ENCODE peak calls at places on chromosomes 2 and 18, in seven cellular contexts. One of them, this sample, is unnamed. For H3K4me1, the result is how much of the 10 kb centered on the place peaks cover.

GRCh38 chr2:17930773-17931172 is 52.3 kb downstream of the KCNS3 start:
- DNase-seq in IMR-90: no peak
- DNase-seq in mesenchymal stem cell: no peak
- DNase-seq in neuronal stem cell: no peak
- DNase-seq in mesendoderm: no peak
- DNase-seq in H1: no peak
- DNase-seq in H9: no peak
- DNase-seq in this sample: no peak

GRCh38 chr2:136116813-136117390 is 1.0 kb downstream of the CXCR4 start:
- DNase-seq in IMR-90: no peak
- DNase-seq in mesenchymal stem cell: no peak
- DNase-seq in neuronal stem cell: peak
- DNase-seq in mesendoderm: no peak
- DNase-seq in H1: no peak
- DNase-seq in H9: peak
- DNase-seq in this sample: peak

GRCh38 chr2:36626071-36626470 is 28.1 kb upstream of the FEZ2 start:
- DNase-seq in IMR-90: no peak
- DNase-seq in mesenchymal stem cell: no peak
- DNase-seq in neuronal stem cell: no peak
- DNase-seq in mesendoderm: no peak
- DNase-seq in H1: no peak
- DNase-seq in H9: no peak
- DNase-seq in this sample: no peak

GRCh38 chr2:28352726-28353125 is 39.9 kb upstream of the FOSL2 start:
- DNase-seq in IMR-90: no peak
- DNase-seq in mesenchymal stem cell: peak
- DNase-seq in neuronal stem cell: no peak
- DNase-seq in mesendoderm: no peak
- DNase-seq in H1: no peak
- DNase-seq in H9: no peak
- DNase-seq in this sample: no peak

GRCh38 chr2:84214455-84214854 is 244.6 kb downstream of the SUCLG1 start:
- DNase-seq in IMR-90: no peak
- DNase-seq in mesenchymal stem cell: no peak
- DNase-seq in neuronal stem cell: no peak
- DNase-seq in mesendoderm: no peak
- DNase-seq in H1: no peak
- DNase-seq in H9: peak
- DNase-seq in this sample: no peak

GRCh38 chr2:81194176-81194575 is 889.6 kb upstream of the LRRTM1 start:
- DNase-seq in IMR-90: no peak
- DNase-seq in mesenchymal stem cell: no peak
- DNase-seq in neuronal stem cell: no peak
- DNase-seq in mesendoderm: no peak
- DNase-seq in H1: no peak
- DNase-seq in H9: no peak
- DNase-seq in this sample: no peak

GRCh38 chr2:220104871-220105351 is 477.5 kb downstream of the SLC4A3 start:
- DNase-seq in IMR-90: peak
- DNase-seq in mesenchymal stem cell: peak
- DNase-seq in neuronal stem cell: no peak
- DNase-seq in mesendoderm: peak
- DNase-seq in H1: no peak
- DNase-seq in H9: no peak
- DNase-seq in this sample: no peak

GRCh38 chr2:1717129-1717528 is 27.2 kb downstream of the PXDN start:
- DNase-seq in IMR-90: no peak
- DNase-seq in mesenchymal stem cell: no peak
- DNase-seq in neuronal stem cell: no peak
- DNase-seq in mesendoderm: peak
- DNase-seq in H1: no peak
- DNase-seq in H9: no peak
- DNase-seq in this sample: no peak

GRCh38 chr18:56380682-56381081 is 257.7 kb downstream of the TXNL1 start:
- DNase-seq in IMR-90: no peak
- DNase-seq in mesenchymal stem cell: no peak
- DNase-seq in neuronal stem cell: no peak
- DNase-seq in mesendoderm: no peak
- DNase-seq in H1: no peak
- DNase-seq in H9: no peak
- DNase-seq in this sample: no peak

GRCh38 chr2:151292124-151292523 is 2.7 kb upstream of the NMI start:
- DNase-seq in IMR-90: no peak
- DNase-seq in mesenchymal stem cell: no peak
- DNase-seq in neuronal stem cell: no peak
- DNase-seq in mesendoderm: no peak
- DNase-seq in H1: no peak
- DNase-seq in H9: no peak
- DNase-seq in this sample: no peak

GRCh38 chr18:22691988-22692710 is 241.0 kb upstream of the RBBP8 start:
- DNase-seq in IMR-90: peak
- DNase-seq in mesenchymal stem cell: peak
- DNase-seq in neuronal stem cell: no peak
- DNase-seq in mesendoderm: no peak
- DNase-seq in H1: no peak
- DNase-seq in H9: no peak
- DNase-seq in this sample: no peak

GRCh38 chr2:120745420-120746178 is 9.9 kb downstream of the GLI2 start:
- DNase-seq in IMR-90: no peak
- DNase-seq in mesenchymal stem cell: no peak
- DNase-seq in neuronal stem cell: no peak
- DNase-seq in mesendoderm: no peak
- DNase-seq in H1: no peak
- DNase-seq in H9: no peak
- DNase-seq in this sample: no peak

GRCh38 chr18:70433001-70433400 is 144.2 kb downstream of the SOCS6 start:
- DNase-seq in IMR-90: no peak
- DNase-seq in mesenchymal stem cell: no peak
- DNase-seq in neuronal stem cell: no peak
- DNase-seq in mesendoderm: no peak
- DNase-seq in H1: no peak
- DNase-seq in H9: no peak
- DNase-seq in this sample: no peak

GRCh38 chr2:140603401-140603800 is 1527.4 kb downstream of the LRP1B start:
- DNase-seq in IMR-90: no peak
- DNase-seq in mesenchymal stem cell: no peak
- DNase-seq in neuronal stem cell: no peak
- DNase-seq in mesendoderm: no peak
- DNase-seq in H1: no peak
- DNase-seq in H9: no peak
- DNase-seq in this sample: no peak

GRCh38 chr2:169815849-169816248 is 8.9 kb downstream of the METTL5 start:
- DNase-seq in IMR-90: peak
- DNase-seq in mesenchymal stem cell: peak
- DNase-seq in neuronal stem cell: no peak
- DNase-seq in mesendoderm: no peak
- DNase-seq in H1: no peak
- DNase-seq in H9: no peak
- DNase-seq in this sample: no peak

GRCh38 chr18:79988925-79989361 is 580 bp upstream of the TXNL4A start:
- DNase-seq in IMR-90: peak
- DNase-seq in mesenchymal stem cell: peak
- DNase-seq in neuronal stem cell: no peak
- DNase-seq in mesendoderm: peak
- DNase-seq in H1: no peak
- DNase-seq in H9: peak
- DNase-seq in this sample: peak

GRCh38 chr2:219169950-219170654 is at the start of gene SLC23A3:
- DNase-seq in IMR-90: no peak
- DNase-seq in mesenchymal stem cell: no peak
- DNase-seq in neuronal stem cell: no peak
- DNase-seq in mesendoderm: no peak
- DNase-seq in H1: no peak
- DNase-seq in H9: no peak
- DNase-seq in this sample: no peak

GRCh38 chr2:232950776-232951175 is 62.3 kb downstream of the NGEF start:
- DNase-seq in IMR-90: no peak
- DNase-seq in mesenchymal stem cell: no peak
- DNase-seq in neuronal stem cell: no peak
- DNase-seq in mesendoderm: no peak
- DNase-seq in H1: no peak
- DNase-seq in H9: no peak
- DNase-seq in this sample: no peak

GRCh38 chr2:196544906-196545433 is 94.5 kb upstream of the CCDC150 start:
- DNase-seq in IMR-90: no peak
- DNase-seq in mesenchymal stem cell: no peak
- DNase-seq in neuronal stem cell: no peak
- DNase-seq in mesendoderm: peak
- DNase-seq in H1: no peak
- DNase-seq in H9: no peak
- DNase-seq in this sample: no peak

GRCh38 chr2:148565272-148565894 is 79.2 kb upstream of the EPC2 start:
- DNase-seq in IMR-90: no peak
- DNase-seq in mesenchymal stem cell: peak
- DNase-seq in neuronal stem cell: no peak
- DNase-seq in mesendoderm: peak
- DNase-seq in H1: no peak
- DNase-seq in H9: no peak
- DNase-seq in this sample: peak

GRCh38 chr2:63218800-63219511 is 168.3 kb downstream of the OTX1 start:
- DNase-seq in IMR-90: no peak
- DNase-seq in mesenchymal stem cell: no peak
- DNase-seq in neuronal stem cell: no peak
- DNase-seq in mesendoderm: no peak
- DNase-seq in H1: no peak
- DNase-seq in H9: no peak
- DNase-seq in this sample: no peak

DNA sequence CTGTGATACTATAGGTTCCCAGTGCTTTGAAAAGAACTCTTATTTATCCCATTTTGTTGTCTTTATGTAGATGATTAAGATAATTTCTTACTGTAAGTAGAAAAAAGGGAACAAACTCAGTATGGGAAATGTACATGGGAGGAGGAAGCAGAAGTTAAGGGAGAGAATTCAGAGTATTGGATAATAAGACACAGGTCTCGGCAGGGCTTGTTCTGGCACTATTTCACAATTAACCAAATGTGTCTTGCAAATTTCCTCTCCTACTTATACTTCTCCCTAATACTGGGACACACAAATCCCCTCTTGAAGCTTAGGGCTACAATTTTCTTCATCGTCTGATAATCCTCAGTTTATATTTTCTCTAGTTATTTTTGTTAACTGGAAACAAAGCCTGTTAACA is 744.0 kb downstream of the ADCYAP1 start:
- DNase-seq in IMR-90: no peak
- DNase-seq in mesenchymal stem cell: no peak
- DNase-seq in neuronal stem cell: no peak
- DNase-seq in mesendoderm: no peak
- DNase-seq in H1: no peak
- DNase-seq in H9: no peak
- DNase-seq in this sample: no peak
- H2BK120ac ChIP-seq in IMR-90: no peak
- H2BK120ac ChIP-seq in mesenchymal stem cell: no peak
- H2BK120ac ChIP-seq in neuronal stem cell: no peak
- H2BK120ac ChIP-seq in mesendoderm: no peak
- H2BK120ac ChIP-seq in H1: no peak
- H2BK120ac ChIP-seq in H9: no peak
- H2BK120ac ChIP-seq in this sample: no peak

GRCh38 chr2:102063948-102064678 is 72.4 kb downstream of the IL1R2 start:
- DNase-seq in IMR-90: peak
- DNase-seq in mesenchymal stem cell: peak
- DNase-seq in neuronal stem cell: peak
- DNase-seq in mesendoderm: peak
- DNase-seq in H1: no peak
- DNase-seq in H9: peak
- DNase-seq in this sample: peak
- H3K4me1 ChIP-seq in IMR-90: under half
- H3K4me1 ChIP-seq in mesenchymal stem cell: under half
- H3K4me1 ChIP-seq in neuronal stem cell: under half
- H3K4me1 ChIP-seq in mesendoderm: under half
- H3K4me1 ChIP-seq in H1: under half
- H3K4me1 ChIP-seq in H9: under half
- H3K4me1 ChIP-seq in this sample: under half

GRCh38 chr2:60302377-60303126 is 250.9 kb downstream of the BCL11A start:
- DNase-seq in IMR-90: no peak
- DNase-seq in mesenchymal stem cell: no peak
- DNase-seq in neuronal stem cell: no peak
- DNase-seq in mesendoderm: peak
- DNase-seq in H1: no peak
- DNase-seq in H9: no peak
- DNase-seq in this sample: peak

GRCh38 chr2:60299179-60299578 is 254.3 kb downstream of the BCL11A start:
- DNase-seq in IMR-90: no peak
- DNase-seq in mesenchymal stem cell: no peak
- DNase-seq in neuronal stem cell: no peak
- DNase-seq in mesendoderm: no peak
- DNase-seq in H1: no peak
- DNase-seq in H9: no peak
- DNase-seq in this sample: no peak

GRCh38 chr2:60306231-60306861 is 247.1 kb downstream of the BCL11A start:
- DNase-seq in IMR-90: no peak
- DNase-seq in mesenchymal stem cell: no peak
- DNase-seq in neuronal stem cell: no peak
- DNase-seq in mesendoderm: no peak
- DNase-seq in H1: no peak
- DNase-seq in H9: no peak
- DNase-seq in this sample: no peak

GRCh38 chr2:60309326-60309725 is 244.1 kb downstream of the BCL11A start:
- DNase-seq in IMR-90: no peak
- DNase-seq in mesenchymal stem cell: no peak
- DNase-seq in neuronal stem cell: no peak
- DNase-seq in mesendoderm: no peak
- DNase-seq in H1: no peak
- DNase-seq in H9: no peak
- DNase-seq in this sample: no peak

DNA sequence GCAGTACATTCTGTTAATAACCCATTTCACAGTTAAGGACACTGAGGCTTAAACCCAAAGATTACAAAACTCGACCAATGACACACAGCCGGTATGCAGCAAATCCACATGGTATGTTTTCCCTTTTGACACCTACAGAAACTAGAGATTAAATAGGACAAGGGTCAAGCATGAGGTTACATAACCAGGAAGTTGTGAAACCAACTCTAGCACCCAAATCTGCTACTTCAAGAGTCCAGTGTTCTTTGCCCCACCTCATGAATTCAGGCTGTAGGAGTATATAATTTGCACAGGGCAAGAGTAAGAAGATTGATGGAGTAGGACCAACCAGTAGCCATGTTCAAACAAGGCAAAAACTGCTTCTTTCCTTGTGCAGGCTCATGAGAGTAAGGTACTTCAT is 249.8 kb downstream of the BCL11A start:
- DNase-seq in IMR-90: no peak
- DNase-seq in mesenchymal stem cell: no peak
- DNase-seq in neuronal stem cell: no peak
- DNase-seq in mesendoderm: no peak
- DNase-seq in H1: no peak
- DNase-seq in H9: no peak
- DNase-seq in this sample: peak
- H3K23ac ChIP-seq in IMR-90: no peak
- H3K23ac ChIP-seq in mesenchymal stem cell: no peak
- H3K23ac ChIP-seq in neuronal stem cell: no peak
- H3K23ac ChIP-seq in mesendoderm: no peak
- H3K23ac ChIP-seq in H1: no peak
- H3K23ac ChIP-seq in H9: no peak
- H3K23ac ChIP-seq in this sample: no peak

GRCh38 chr2:167708998-167709397 is 538.4 kb downstream of the STK39 start:
- DNase-seq in IMR-90: no peak
- DNase-seq in mesenchymal stem cell: no peak
- DNase-seq in neuronal stem cell: no peak
- DNase-seq in mesendoderm: no peak
- DNase-seq in H1: no peak
- DNase-seq in H9: no peak
- DNase-seq in this sample: no peak
- H2BK120ac ChIP-seq in IMR-90: no peak
- H2BK120ac ChIP-seq in mesenchymal stem cell: no peak
- H2BK120ac ChIP-seq in neuronal stem cell: no peak
- H2BK120ac ChIP-seq in mesendoderm: no peak
- H2BK120ac ChIP-seq in H1: no peak
- H2BK120ac ChIP-seq in H9: no peak
- H2BK120ac ChIP-seq in this sample: no peak

GRCh38 chr2:15732341-15733077 is 140.8 kb downstream of the DDX1 start:
- DNase-seq in IMR-90: no peak
- DNase-seq in mesenchymal stem cell: no peak
- DNase-seq in neuronal stem cell: no peak
- DNase-seq in mesendoderm: no peak
- DNase-seq in H1: no peak
- DNase-seq in H9: no peak
- DNase-seq in this sample: no peak
- H3K4me1 ChIP-seq in IMR-90: under half
- H3K4me1 ChIP-seq in mesenchymal stem cell: under half
- H3K4me1 ChIP-seq in neuronal stem cell: under half
- H3K4me1 ChIP-seq in mesendoderm: under half
- H3K4me1 ChIP-seq in H1: under half
- H3K4me1 ChIP-seq in H9: under half
- H3K4me1 ChIP-seq in this sample: under half

This sample was measured in trophoblast cell.